ENCODE peak calls at places on chromosomes 3 and 15, in ten cellular contexts. F, Z, I, C, L, G, O, X, P and Y are unnamed samples.

GRCh38 chr3:197041875-197042488 is 12.4 kb upstream of the MELTF start:
- DNase-seq in X (no peak), I (no peak), O (no peak), Z (no peak), C (no peak), G (no peak), L (no peak), F (no peak), P (no peak), Y (no peak)

GRCh38 chr3:142315083-142315482 is 89.7 kb upstream of the GK5 start:
- DNase-seq in I (no peak), X (no peak), C (no peak), G (peak), F (no peak), Z (no peak), O (no peak), P (no peak), L (no peak), Y (no peak)

GRCh38 chr15:59173194-59173593 is 33.4 kb upstream of the LDHAL6B start:
- DNase-seq in X (no peak), P (no peak), F (no peak), C (no peak), Z (no peak), I (no peak), O (no peak), G (no peak), L (no peak), Y (no peak)

GRCh38 chr15:32908135-32908801 is 190.5 kb downstream of the GREM1 start:
- DNase-seq in P (no peak), L (no peak), O (no peak), Z (peak), C (no peak), G (peak), X (no peak), I (no peak), F (peak), Y (no peak)

GRCh38 chr15:35071071-35071470 is 14.0 kb downstream of the NANOGP8 start:
- DNase-seq in G (no peak), F (no peak), O (no peak), X (no peak), Z (no peak), I (no peak), P (peak), L (no peak), C (no peak), Y (no peak)

GRCh38 chr3:66997560-66998074 is 490 bp upstream of the KBTBD8 start:
- DNase-seq in O (peak), F (peak), C (no peak), X (peak), Z (no peak), I (no peak), G (peak), P (no peak), L (no peak), Y (no peak)

GRCh38 chr3:158166223-158166622 is 56.3 kb downstream of the RSRC1 start:
- DNase-seq in L (no peak), P (no peak), X (no peak), I (no peak), G (no peak), O (no peak), F (no peak), Z (no peak), C (no peak), Y (no peak)

GRCh38 chr3:111846717-111847116 is 12.3 kb upstream of the PHLDB2 start:
- DNase-seq in C (no peak), Z (no peak), L (no peak), O (no peak), F (no peak), I (no peak), G (peak), X (no peak), P (peak), Y (peak)

GRCh38 chr3:178719036-178719635 is 182.9 kb downstream of the KCNMB2 start:
- DNase-seq in G (no peak), L (no peak), O (no peak), X (no peak), I (no peak), C (no peak), P (no peak), Z (no peak), F (no peak), Y (no peak)

GRCh38 chr15:71812966-71813722 is 2.8 kb downstream of the NR2E3 start:
- DNase-seq in C (no peak), O (no peak), Z (no peak), P (no peak), G (no peak), F (no peak), X (no peak), L (no peak), I (no peak), Y (no peak)

GRCh38 chr15:101024111-101024695 is 105.0 kb downstream of the LRRK1 start:
- DNase-seq in F (peak), X (peak), I (peak), P (no peak), L (peak), C (no peak), G (peak), O (no peak), Z (no peak), Y (no peak)

GRCh38 chr3:132135628-132136333 is 101.0 kb upstream of the CPNE4 start:
- DNase-seq in F (no peak), O (no peak), Z (no peak), I (no peak), G (peak), P (peak), C (no peak), L (no peak), X (no peak), Y (peak)

GRCh38 chr3:150062492-150062891 is 91.8 kb upstream of the PFN2 start:
- DNase-seq in C (no peak), G (peak), P (no peak), I (no peak), L (no peak), X (no peak), O (no peak), F (no peak), Z (no peak), Y (no peak)

GRCh38 chr3:21314688-21315087 is 436.3 kb downstream of the ZNF385D start:
- DNase-seq in F (no peak), I (no peak), O (no peak), L (no peak), G (no peak), C (no peak), Z (no peak), X (no peak), P (no peak), Y (no peak)

GRCh38 chr3:64213224-64213893 is 11.9 kb downstream of the PRICKLE2 start:
- DNase-seq in P (no peak), F (no peak), L (no peak), X (no peak), I (no peak), C (no peak), G (no peak), O (no peak), Z (no peak), Y (no peak)
- H3K27ac ChIP-seq in P (peak), F (peak), L (peak), X (peak), I (peak), C (no peak), G (peak), O (peak), Z (no peak), Y (peak)

DNA sequence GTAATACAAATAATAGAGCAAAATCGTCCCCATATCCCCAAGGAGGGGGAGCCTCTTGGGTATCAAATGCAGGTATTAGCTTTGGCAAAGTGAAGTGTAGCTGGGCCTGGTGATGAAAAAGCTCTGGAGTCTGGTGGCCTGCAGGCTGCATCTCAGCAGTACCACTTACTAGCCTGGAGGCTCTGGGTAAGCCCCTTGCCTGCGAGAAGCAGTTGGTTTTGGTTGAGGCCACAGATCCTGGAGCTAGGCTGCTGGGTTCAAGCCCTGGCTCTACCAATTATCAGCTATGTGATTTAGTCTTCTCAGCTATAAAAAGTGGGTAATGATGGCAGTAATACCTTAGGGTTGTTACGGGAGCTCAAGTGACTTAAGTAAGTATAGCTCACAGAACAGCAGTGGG is 6.1 kb downstream of the KCNAB1 start:
- DNase-seq in X (no peak), C (no peak), Z (no peak), I (no peak), O (no peak), P (no peak), F (no peak), G (no peak), L (no peak), Y (no peak)
- H3K27ac ChIP-seq in X (no peak), C (no peak), Z (no peak), I (no peak), O (no peak), P (no peak), F (no peak), G (no peak), L (no peak), Y (no peak)

GRCh38 chr15:57477736-57478522 is 101.6 kb downstream of the CGNL1 start:
- DNase-seq in C (no peak), O (no peak), P (no peak), L (no peak), X (peak), Z (no peak), G (no peak), F (no peak), I (no peak), Y (no peak)
- H3K27ac ChIP-seq in C (no peak), O (no peak), P (no peak), L (peak), X (peak), Z (no peak), G (no peak), F (no peak), I (no peak), Y (no peak)

GRCh38 chr15:39625451-39625850 is 44.6 kb downstream of the THBS1 start:
- DNase-seq in I (no peak), F (no peak), O (no peak), X (no peak), L (no peak), G (no peak), P (no peak), Z (no peak), C (no peak), Y (no peak)
- H3K27ac ChIP-seq in I (peak), F (no peak), O (peak), X (no peak), L (peak), G (peak), P (no peak), Z (no peak), C (peak), Y (peak)

GRCh38 chr3:182709306-182709705 is 84.0 kb upstream of the ATP11B start:
- DNase-seq in F (no peak), L (no peak), I (no peak), P (no peak), X (no peak), G (no peak), O (no peak), C (no peak), Z (no peak), Y (no peak)

GRCh38 chr3:182710557-182711157 is 82.6 kb upstream of the ATP11B start:
- DNase-seq in G (no peak), O (no peak), F (no peak), Z (peak), X (no peak), P (peak), C (no peak), I (no peak), L (no peak), Y (peak)

GRCh38 chr3:182711853-182712252 is 81.5 kb upstream of the ATP11B start:
- DNase-seq in L (no peak), X (no peak), G (no peak), P (no peak), C (no peak), Z (no peak), O (no peak), F (no peak), I (no peak), Y (no peak)

GRCh38 chr3:182708810-182709209 is 84.5 kb upstream of the ATP11B start:
- DNase-seq in G (no peak), P (no peak), C (no peak), F (no peak), L (no peak), Z (no peak), O (no peak), I (no peak), X (no peak), Y (no peak)

DNA sequence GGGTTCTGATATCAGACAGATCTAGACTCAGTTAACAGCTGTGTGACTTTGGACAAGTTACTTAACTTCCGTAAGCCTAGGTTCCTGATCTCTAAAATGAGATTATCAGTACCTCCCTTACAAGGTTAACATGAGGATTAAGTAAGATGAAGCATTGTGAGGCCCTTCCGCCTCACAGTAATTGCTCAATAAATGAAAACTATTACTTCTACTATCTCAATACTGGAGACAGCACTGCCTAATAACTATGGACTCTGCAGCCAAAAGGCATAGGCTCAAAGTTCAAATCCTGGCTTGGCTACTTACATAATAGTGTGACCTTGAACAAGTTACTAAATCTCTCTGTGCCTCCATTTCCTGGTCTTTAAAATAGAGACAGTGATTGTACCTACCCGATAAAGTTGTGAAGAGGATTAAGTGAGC is 82.0 kb upstream of the ATP11B start:
- DNase-seq in X (no peak), O (no peak), L (no peak), P (no peak), Z (no peak), I (no peak), G (no peak), F (no peak), C (no peak), Y (no peak)
- H3K27ac ChIP-seq in X (no peak), O (no peak), L (no peak), P (no peak), Z (no peak), I (no peak), G (no peak), F (no peak), C (no peak), Y (no peak)

DNA sequence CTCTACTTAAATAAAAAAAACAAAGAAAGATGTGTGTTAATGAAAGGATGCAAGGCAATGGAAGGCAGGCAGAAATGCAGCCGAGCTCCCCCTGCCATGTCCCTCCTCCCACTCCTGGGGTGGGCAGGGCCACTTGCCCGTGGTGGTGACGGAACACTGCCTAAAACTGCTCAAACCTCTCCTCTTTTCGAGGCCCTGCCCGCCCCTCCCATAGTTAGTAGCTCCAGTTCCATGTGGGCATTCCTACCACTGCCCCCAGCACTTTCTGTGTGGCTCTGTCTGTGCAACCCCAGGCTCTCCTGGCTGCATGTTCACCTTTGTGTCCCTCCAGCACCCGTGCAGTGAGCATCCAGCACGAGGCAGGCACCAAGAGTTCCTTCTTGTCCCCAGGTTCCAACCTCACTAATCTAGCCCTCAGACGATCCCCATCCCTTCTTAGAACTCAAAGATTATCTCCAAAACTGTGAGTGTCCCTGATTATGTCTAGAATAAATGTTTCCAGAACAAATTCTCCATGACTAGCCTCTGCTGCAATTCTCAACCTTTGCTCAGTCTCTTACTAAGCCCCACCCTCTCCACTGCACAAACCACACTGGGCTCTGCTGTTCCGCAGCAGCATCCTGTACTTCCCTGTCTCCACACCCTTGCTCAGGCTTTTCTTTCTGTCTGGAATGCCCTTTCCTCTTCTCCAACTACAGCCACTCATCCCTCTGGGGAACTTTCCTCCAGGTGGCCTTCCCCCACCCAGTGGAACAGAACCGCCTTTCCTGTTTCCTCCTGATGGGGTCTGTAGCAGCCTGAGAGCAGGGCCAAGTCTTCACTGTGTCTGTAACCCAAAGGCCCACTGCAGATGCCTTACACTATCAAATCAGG is 32.6 kb upstream of the SPTBN5 start:
- DNase-seq in C (no peak), F (no peak), I (no peak), Z (peak), P (peak), L (peak), G (no peak), X (no peak), O (no peak), Y (no peak)
- H3K27ac ChIP-seq in C (no peak), F (no peak), I (peak), Z (peak), P (no peak), L (peak), G (no peak), X (no peak), O (peak), Y (no peak)

GRCh38 chr15:75646944-75647364 is 758 bp upstream of the SNX33 start:
- DNase-seq in C (no peak), L (peak), I (no peak), G (no peak), F (no peak), P (peak), O (no peak), Z (no peak), X (peak), Y (no peak)
- H3K27ac ChIP-seq in C (peak), L (peak), I (peak), G (peak), F (peak), P (peak), O (peak), Z (no peak), X (peak), Y (peak)